ENCODE peak calls at places on chromosomes 12 and 14, in seven cellular contexts. H is tibial nerve, E is HCT116, G is A549, X is Peyer's patch, O is sigmoid colon, B is testis. W is an unnamed sample.
A peak's percentile ranks its signal among the peaks of the same experiment; 100 is the strongest.

GRCh38 chr14:99655521-99655920 is 10.6 kb downstream of the HHIPL1 start:
- DNase-seq in H (no peak), E (no peak), G (no peak), X (no peak), O (no peak), B (no peak), W (no peak)

GRCh38 chr12:111405856-111406473 is at the start of gene SH2B3:
- DNase-seq in H (no peak), E (no peak), G (no peak), X (no peak), O (no peak), B (no peak), W (no peak)

GRCh38 chr14:42110167-42110566 is 503.5 kb downstream of the LRFN5 start:
- DNase-seq in H (no peak), E (no peak), G (peak; percentile 66), X (no peak), O (no peak), B (peak; percentile 27), W (peak; percentile 42)

GRCh38 chr14:85934123-85934885 is 404.4 kb downstream of the FLRT2 start:
- DNase-seq in H (peak; percentile 25), E (no peak), G (peak; percentile 70), X (no peak), O (peak; percentile 61), B (no peak), W (peak; percentile 73)

GRCh38 chr12:117470804-117471203 is 109.4 kb upstream of the NOS1 start:
- DNase-seq in H (no peak), E (no peak), G (peak; percentile 52), X (no peak), O (no peak), B (no peak), W (peak; percentile 37)

GRCh38 chr14:100979780-100980179 is 76.3 kb upstream of the RTL1 start:
- DNase-seq in H (no peak), E (no peak), G (peak; percentile 62), X (no peak), O (no peak), B (no peak), W (no peak)

GRCh38 chr14:39005044-39005736 is 97.8 kb downstream of the SEC23A start:
- DNase-seq in H (no peak), E (no peak), G (no peak), X (no peak), O (peak; percentile 76), B (no peak), W (peak; percentile 40)

GRCh38 chr12:47247418-47247817 is 167.7 kb upstream of the AMIGO2 start:
- DNase-seq in H (no peak), E (no peak), G (no peak), X (no peak), O (no peak), B (no peak), W (no peak)

GRCh38 chr14:38948171-38948570 is 154.9 kb downstream of the SEC23A start:
- DNase-seq in H (no peak), E (no peak), G (no peak), X (no peak), O (no peak), B (no peak), W (no peak)

GRCh38 chr12:73612571-73612970 is 925.1 kb upstream of the ATXN7L3B start:
- DNase-seq in H (no peak), E (no peak), G (no peak), X (no peak), O (no peak), B (no peak), W (no peak)

GRCh38 chr12:113659416-113659815 is 187.7 kb upstream of the LHX5 start:
- DNase-seq in H (no peak), E (no peak), G (no peak), X (no peak), O (no peak), B (no peak), W (no peak)

GRCh38 chr12:21774358-21775129 is at the start of gene KCNJ8:
- DNase-seq in H (peak; percentile 33), E (no peak), G (peak; percentile 30), X (no peak), O (peak; percentile 92), B (peak; percentile 35), W (peak; percentile 39)
- H3K4me3 ChIP-seq in H (peak within 1 kb of the TSS; percentile 67), E (no peak within 1 kb of the TSS), G (peak within 1 kb of the TSS; percentile 62), X (peak within 1 kb of the TSS; percentile 53), O (peak within 1 kb of the TSS; percentile 71), B (peak within 1 kb of the TSS; percentile 48), W (no peak within 1 kb of the TSS)

GRCh38 chr14:22918809-22919600 is at the start of gene RBM23:
- DNase-seq in H (peak; percentile 100), E (peak; percentile 100), G (peak; percentile 100), X (peak; percentile 99), O (peak; percentile 100), B (peak; percentile 100), W (peak; percentile 100)
- TF ChIP-seq POLR2A in H (peak; percentile 25), E (peak; percentile 63), G (peak; percentile 75), X (peak; percentile 71), O (peak; percentile 71), B (peak; percentile 84), W (peak; percentile 40)

GRCh38 chr14:77947372-77947771 is 147.5 kb downstream of the ADCK1 start:
- DNase-seq in H (no peak), E (no peak), G (no peak), X (no peak), O (no peak), B (no peak), W (no peak)
- TF ChIP-seq CTCF in H (no peak), E (no peak), G (no peak), X (no peak), O (no peak), B (no peak), W (no peak)

DNA sequence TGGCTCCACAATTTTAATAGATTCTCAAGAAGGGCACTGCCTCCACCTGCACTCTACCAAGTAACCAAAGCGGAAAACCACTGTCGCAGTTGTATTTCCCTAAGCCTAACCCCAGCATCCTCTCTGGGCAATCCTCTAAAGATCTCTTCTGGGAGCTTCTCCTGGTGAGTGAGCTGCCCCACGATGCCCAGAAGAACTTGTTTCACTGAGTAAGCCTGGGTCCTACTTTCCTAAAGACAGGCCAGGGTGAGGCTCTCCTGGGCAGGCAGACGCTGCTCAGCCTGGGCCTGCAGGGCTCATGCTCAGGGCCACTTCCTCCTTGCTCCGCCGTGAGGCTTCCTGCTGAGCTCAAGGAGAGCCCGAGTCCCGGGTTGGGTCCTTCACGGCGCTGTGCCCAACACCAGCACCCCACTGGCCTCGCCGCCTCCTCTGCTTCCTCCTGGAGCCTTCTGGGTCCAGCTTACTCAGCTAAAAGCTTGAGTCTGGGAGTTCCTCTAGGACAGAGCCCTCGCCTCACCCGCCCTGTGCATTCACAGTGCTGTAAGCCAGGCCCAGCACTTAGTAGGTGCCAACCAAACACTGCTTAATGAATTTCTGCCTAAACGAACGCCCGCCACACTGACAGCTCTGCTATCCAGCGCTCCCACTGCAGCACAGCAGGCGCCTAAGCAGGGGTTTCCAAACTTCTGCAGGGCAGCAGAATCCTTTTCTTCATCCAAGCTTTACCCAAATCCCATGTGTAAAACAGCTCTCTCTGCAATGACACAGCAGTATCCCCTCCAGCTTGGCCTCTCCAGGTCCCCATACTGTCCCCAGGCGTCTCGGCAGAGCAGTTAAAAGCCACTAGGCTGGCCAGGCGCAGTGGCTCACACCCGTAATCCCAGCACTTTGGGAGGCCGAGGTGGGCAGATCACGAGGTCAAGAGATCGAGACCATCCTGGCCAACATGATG is 5.7 kb downstream of the RAB35 start:
- DNase-seq in H (no peak), E (no peak), G (no peak), X (no peak), O (peak; percentile 84), B (peak; percentile 43), W (peak; percentile 98)
- H3K4me3 ChIP-seq in H (no peak overlapping the region), E (no peak overlapping the region), G (no peak overlapping the region), X (no peak overlapping the region), O (no peak overlapping the region), B (no peak overlapping the region), W (peak overlapping the region; percentile 45)

GRCh38 chr12:101854747-101855146 is 22.6 kb upstream of the DRAM1 start:
- DNase-seq in H (no peak), E (no peak), G (no peak), X (no peak), O (no peak), B (no peak), W (peak; percentile 84)
- TF ChIP-seq POLR2A in H (no peak), E (no peak), G (no peak), X (no peak), O (no peak), B (no peak), W (no peak)

GRCh38 chr14:53183071-53183470 is 29.9 kb upstream of the DDHD1 start:
- DNase-seq in H (no peak), E (no peak), G (no peak), X (no peak), O (no peak), B (no peak), W (no peak)

GRCh38 chr14:53186532-53186931 is 33.4 kb upstream of the DDHD1 start:
- DNase-seq in H (no peak), E (no peak), G (no peak), X (no peak), O (no peak), B (no peak), W (no peak)

GRCh38 chr14:53183611-53184010 is 30.5 kb upstream of the DDHD1 start:
- DNase-seq in H (no peak), E (no peak), G (no peak), X (no peak), O (no peak), B (no peak), W (no peak)

GRCh38 chr14:53174918-53175317 is 21.8 kb upstream of the DDHD1 start:
- DNase-seq in H (no peak), E (no peak), G (no peak), X (no peak), O (no peak), B (no peak), W (no peak)

GRCh38 chr14:53180272-53181221 is 27.4 kb upstream of the DDHD1 start:
- DNase-seq in H (no peak), E (peak; percentile 76), G (peak; percentile 45), X (no peak), O (no peak), B (no peak), W (no peak)
- TF ChIP-seq CTCF in H (peak; percentile 5), E (peak; percentile 47), G (no peak), X (no peak), O (no peak), B (no peak), W (no peak)

DNA sequence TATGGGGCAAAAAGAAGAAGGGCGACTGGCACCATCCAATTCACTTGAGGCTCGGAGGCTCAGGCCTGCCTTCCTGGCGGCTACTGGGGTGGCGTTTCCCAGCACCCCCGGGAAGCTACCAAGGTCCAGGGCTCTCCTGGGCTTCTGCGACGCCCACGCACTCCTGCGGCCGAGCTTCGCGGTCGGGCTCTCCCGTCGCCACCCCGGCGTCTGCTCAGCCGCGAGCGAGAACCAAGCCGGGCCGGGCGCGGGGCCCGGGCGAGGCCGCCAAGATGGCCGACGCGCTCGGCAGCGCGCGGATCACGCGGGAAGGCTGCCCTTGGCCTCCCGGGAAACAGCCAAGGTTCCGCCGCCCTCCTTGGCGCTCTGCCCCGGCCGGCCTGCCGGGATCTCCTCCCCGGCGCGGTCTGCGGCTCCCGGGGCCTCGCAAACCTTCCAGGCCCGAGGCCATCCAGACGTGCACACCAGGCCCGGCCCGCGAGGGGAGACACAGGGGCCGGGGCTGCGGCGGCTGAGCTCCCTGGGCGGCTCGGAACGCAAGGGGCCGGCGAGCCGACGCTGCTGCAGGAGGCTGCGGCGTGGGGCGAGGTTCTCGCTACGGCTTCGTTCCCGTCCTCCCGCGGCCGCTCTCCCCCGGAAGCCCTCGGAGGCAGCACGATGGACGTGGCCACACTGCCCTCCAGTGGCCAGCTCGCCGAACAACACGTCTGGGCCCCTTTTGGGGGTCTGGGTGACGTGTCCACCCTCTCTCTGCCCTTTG is 23.5 kb upstream of the ZFP36L1 start:
- DNase-seq in H (peak; percentile 85), E (no peak), G (peak; percentile 92), X (peak; percentile 93), O (peak; percentile 96), B (peak; percentile 91), W (peak; percentile 84)
- H3K4me3 ChIP-seq in H (peak overlapping the region; percentile 62), E (peak overlapping the region; percentile 35), G (peak overlapping the region; percentile 45), X (peak overlapping the region; percentile 78), O (peak overlapping the region; percentile 49), B (peak overlapping the region; percentile 65), W (no peak overlapping the region)

W was measured in NB4.